ENCODE peak calls at places on chromosome 4, in eight cellular contexts. P is cardiac muscle cell, H is upper lobe of right lung, O is epithelial cell of esophagus, K is Calu3, J is lower lobe of right lung, A is foreskin fibroblast, Y is IMR-90. B is an unnamed sample.

GRCh38 chr4:82721819-82722423 is 76.7 kb downstream of the SCD5 start:
- DNase-seq in J (no peak), H (no peak), A (no peak), Y (peak), P (peak), O (peak), K (peak), B (no peak)

GRCh38 chr4:25367004-25367621 is 9.9 kb upstream of the ANAPC4 start:
- DNase-seq in O (peak), P (peak), A (peak), H (no peak), K (no peak), J (no peak), Y (peak), B (peak)

GRCh38 chr4:74772106-74772505 is 22.2 kb downstream of the BTC start:
- DNase-seq in O (peak), H (no peak), P (no peak), J (no peak), K (no peak), A (no peak), Y (no peak), B (no peak)

GRCh38 chr4:845233-845835 is 19.4 kb upstream of the CPLX1 start:
- DNase-seq in O (no peak), A (peak), H (no peak), Y (peak), J (peak), K (no peak), P (no peak), B (no peak)

GRCh38 chr4:142925161-142925560 is 79.1 kb upstream of the INPP4B start:
- DNase-seq in J (no peak), Y (no peak), H (no peak), P (no peak), K (no peak), O (no peak), A (no peak), B (no peak)

GRCh38 chr4:38672247-38673071 is 8.5 kb downstream of the KLF3 start:
- DNase-seq in Y (no peak), J (no peak), P (no peak), A (no peak), K (no peak), H (no peak), O (no peak), B (no peak)

GRCh38 chr4:70996014-70996353 is 2.5 kb downstream of the DCK start:
- DNase-seq in K (no peak), Y (no peak), J (no peak), A (no peak), O (no peak), H (no peak), P (no peak), B (no peak)

GRCh38 chr4:74148205-74148604 is 9.7 kb upstream of the MTHFD2L start:
- DNase-seq in K (no peak), Y (no peak), H (no peak), J (no peak), P (no peak), A (no peak), O (no peak), B (no peak)

GRCh38 chr4:185567828-185568442 is 32.6 kb upstream of the PDLIM3 start:
- DNase-seq in P (no peak), A (no peak), Y (peak), H (no peak), O (no peak), J (no peak), K (no peak), B (no peak)

GRCh38 chr4:113101669-113102068 is 52.2 kb downstream of the ANK2 start:
- DNase-seq in Y (peak), J (no peak), P (no peak), O (peak), A (peak), H (no peak), K (no peak), B (no peak)

GRCh38 chr4:113103556-113103955 is 54.1 kb downstream of the ANK2 start:
- DNase-seq in H (no peak), Y (no peak), P (no peak), K (no peak), J (no peak), A (no peak), O (no peak), B (no peak)

GRCh38 chr4:113109106-113109740 is 59.8 kb downstream of the ANK2 start:
- DNase-seq in H (no peak), P (no peak), Y (no peak), J (no peak), K (no peak), O (no peak), A (no peak), B (no peak)

DNA sequence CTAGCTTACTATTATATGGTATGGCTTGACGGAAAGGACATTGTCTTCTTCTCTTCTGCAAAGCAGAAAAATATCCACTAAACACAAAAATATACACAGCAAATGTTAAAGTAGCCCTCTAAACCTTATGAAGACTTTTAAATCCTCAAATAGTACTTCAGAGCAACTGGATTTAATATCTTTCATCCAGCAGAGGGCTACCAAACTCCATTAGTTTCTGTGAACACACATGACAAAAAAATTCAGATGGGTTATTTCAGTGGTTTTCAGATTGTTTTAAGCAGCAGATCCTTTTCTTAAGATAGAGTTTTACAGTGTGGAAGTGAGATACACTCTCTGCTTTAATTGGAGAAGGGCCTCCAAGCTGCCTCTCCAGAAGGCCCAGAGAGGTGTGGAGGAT is 56.6 kb downstream of the ANK2 start:
- DNase-seq in H (no peak), J (no peak), K (no peak), A (peak), P (peak), Y (peak), O (peak), B (peak)
- TF ChIP-seq CTCF in H (peak), J (peak), K (no peak), A (peak), P (peak), Y (peak), O (peak), B (peak)

GRCh38 chr4:2331043-2331420 is 69.1 kb upstream of the MXD4 start:
- DNase-seq in O (no peak), A (no peak), P (no peak), H (no peak), J (no peak), K (no peak), Y (no peak), B (no peak)

GRCh38 chr4:2332201-2332975 is 70.5 kb upstream of the MXD4 start:
- DNase-seq in Y (no peak), A (no peak), J (no peak), P (no peak), O (no peak), H (no peak), K (no peak), B (no peak)

GRCh38 chr4:2331519-2332200 is 69.8 kb upstream of the MXD4 start:
- DNase-seq in A (no peak), P (no peak), Y (no peak), O (no peak), H (no peak), J (no peak), K (no peak), B (no peak)

GRCh38 chr4:2332976-2333319 is 71.0 kb upstream of the MXD4 start:
- DNase-seq in K (no peak), A (no peak), P (no peak), O (no peak), Y (no peak), H (no peak), J (no peak), B (no peak)

GRCh38 chr4:2330119-2331042 is 68.5 kb upstream of the MXD4 start:
- DNase-seq in A (peak), P (no peak), K (peak), Y (peak), J (no peak), O (peak), H (no peak), B (no peak)
- TF ChIP-seq CTCF in A (no peak), P (peak), K (no peak), Y (peak), J (no peak), O (no peak), H (no peak), B (no peak)

GRCh38 chr4:121050251-121050650 is 22.1 kb downstream of the NDNF start:
- DNase-seq in A (no peak), P (no peak), H (no peak), J (no peak), Y (no peak), K (no peak), O (no peak), B (no peak)
- TF ChIP-seq CTCF in A (peak), P (peak), H (peak), J (peak), Y (peak), K (no peak), O (peak), B (no peak)

GRCh38 chr4:56619160-56619559 is 61.9 kb downstream of the HOPX start:
- DNase-seq in O (peak), Y (peak), P (peak), H (no peak), J (no peak), A (peak), K (no peak), B (no peak)
- TF ChIP-seq CTCF in O (peak), Y (peak), P (peak), H (no peak), J (no peak), A (no peak), K (no peak), B (no peak)

GRCh38 chr4:7928711-7929505 is 10.8 kb downstream of the AFAP1 start:
- DNase-seq in J (no peak), K (no peak), Y (no peak), H (no peak), A (no peak), P (no peak), O (peak), B (peak)
- TF ChIP-seq CTCF in J (peak), K (no peak), Y (peak), H (peak), A (peak), P (peak), O (peak), B (peak)

DNA sequence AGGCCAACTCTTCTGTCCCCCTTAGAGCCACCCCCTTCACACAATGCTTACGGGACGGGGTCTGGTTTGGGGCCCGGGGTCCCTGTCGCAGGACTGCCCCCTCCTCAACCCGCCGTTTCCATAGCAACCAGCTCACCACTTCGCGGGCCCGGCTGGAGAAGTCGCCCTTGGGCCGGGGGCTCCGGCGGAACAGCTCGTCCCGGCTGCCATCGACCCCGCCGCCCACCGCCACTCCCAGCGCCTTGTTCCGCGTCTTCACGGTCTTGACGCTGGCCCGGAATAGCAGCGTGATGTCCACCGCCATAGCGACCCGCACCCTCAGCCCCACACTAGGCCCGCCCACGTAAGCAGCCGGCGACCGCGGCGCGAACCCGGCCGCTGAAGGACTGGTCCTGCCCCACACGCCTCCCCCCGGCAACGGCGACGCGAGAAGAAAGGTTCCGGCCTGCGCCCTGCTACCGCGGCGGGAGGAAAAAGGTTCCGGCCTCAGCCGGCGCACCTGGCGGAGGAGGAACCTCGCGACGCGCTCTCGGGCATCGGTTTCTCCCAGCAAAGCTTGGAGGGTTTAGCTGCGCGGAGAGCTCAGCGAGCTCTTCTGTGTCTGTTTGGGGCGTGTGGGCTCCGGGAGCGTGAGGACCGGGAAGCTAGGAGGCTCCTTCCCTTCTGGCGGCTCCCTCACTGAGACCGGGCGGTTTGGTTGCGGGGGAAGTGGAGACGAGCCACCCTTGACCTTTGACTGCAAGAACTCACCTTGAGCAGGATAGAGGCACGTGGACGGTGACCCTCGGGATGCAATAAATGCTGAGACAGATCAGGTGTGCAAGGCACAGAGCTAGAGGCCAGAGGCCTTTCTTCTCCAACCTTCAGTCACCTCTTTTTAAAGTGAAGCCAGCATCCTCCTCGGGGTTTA is at the start of gene STX18:
- DNase-seq in Y (peak), J (peak), P (peak), O (peak), A (peak), H (peak), K (peak), B (peak)
- TF ChIP-seq CTCF in Y (no peak), J (no peak), P (no peak), O (no peak), A (no peak), H (no peak), K (no peak), B (no peak)

DNA sequence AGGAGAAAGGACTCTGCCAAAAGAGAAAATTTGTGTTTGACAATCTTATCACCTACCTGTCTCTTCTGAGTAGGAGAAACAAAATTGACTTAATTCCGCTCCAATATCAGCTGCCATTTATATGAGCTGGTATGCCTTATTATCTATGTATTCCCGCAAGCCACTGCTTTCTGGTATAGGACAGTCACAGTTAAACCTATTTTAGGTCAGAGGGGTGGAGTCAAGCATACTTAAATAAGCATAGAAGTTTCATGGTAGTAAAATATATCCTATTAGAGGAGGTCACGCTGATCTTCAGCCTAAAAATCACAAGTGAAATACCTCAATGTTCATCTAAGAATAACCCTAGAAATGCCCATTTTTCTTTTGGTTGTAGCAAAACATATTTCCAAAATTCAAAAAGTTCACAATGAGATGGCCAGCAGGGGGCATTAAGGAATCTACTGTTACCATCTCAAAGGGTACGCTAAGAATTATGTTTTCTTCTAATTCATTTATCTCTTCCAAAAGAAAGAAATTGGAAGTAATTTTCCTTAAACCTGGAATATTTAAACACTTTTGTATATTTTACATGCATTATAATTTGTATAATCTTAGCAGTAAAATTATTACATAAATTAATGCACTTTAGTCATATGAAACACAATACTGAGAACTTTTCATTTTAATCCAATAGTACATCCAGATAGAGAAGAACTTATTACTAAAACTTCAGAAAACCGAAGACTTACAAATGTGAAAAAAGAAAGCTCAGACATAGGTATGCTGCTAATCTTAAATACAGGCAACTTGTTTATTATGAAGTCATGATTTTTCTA is 10.5 kb downstream of the PPAT start:
- DNase-seq in H (no peak), J (no peak), Y (peak), O (peak), P (peak), A (peak), K (peak), B (peak)
- TF ChIP-seq CTCF in H (peak), J (peak), Y (peak), O (peak), P (peak), A (peak), K (no peak), B (peak)

DNA sequence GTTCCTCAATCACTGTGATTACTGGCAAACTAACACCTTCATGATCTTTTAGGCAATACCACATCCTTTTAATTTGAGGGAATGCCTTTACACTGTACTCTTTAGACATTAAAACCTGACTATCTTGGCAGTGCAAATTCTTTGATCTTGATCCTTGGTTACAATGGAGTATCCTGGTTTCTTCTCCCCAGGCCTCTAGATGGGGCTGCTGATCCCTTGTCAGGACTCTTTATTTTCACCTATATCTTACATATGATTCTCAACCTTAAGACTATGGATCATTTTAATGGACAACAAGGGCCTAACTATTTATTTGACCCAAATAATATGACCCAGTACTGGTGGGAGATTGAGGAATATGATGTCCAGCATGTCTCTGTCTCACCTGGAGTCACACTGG is 1005.5 kb upstream of the INTU start:
- DNase-seq in H (no peak), A (peak), K (no peak), Y (peak), J (no peak), P (peak), O (peak), B (no peak)
- TF ChIP-seq CTCF in H (peak), A (peak), K (no peak), Y (peak), J (no peak), P (peak), O (peak), B (peak)

B was measured in GM13977.